ENCODE peak calls at places on chromosomes 11 and 22, in five cellular contexts. O, Q, M, B and K are unnamed samples.
A peak's percentile ranks its signal among the peaks of the same experiment; 100 is the strongest.

GRCh38 chr11:75275581-75275980 is 35.0 kb downstream of the TPBGL start:
- DNase-seq in O (peak; percentile 50), Q (no peak), M (no peak), B (no peak), K (no peak)

GRCh38 chr22:49290286-49290685 is 537.4 kb downstream of the BRD1 start:
- DNase-seq in O (no peak), Q (no peak), M (no peak), B (no peak), K (no peak)

GRCh38 chr11:33703771-33704170 is 3.1 kb upstream of the C11orf91 start:
- DNase-seq in O (no peak), Q (no peak), M (no peak), B (peak; percentile 40), K (peak; percentile 30)

GRCh38 chr11:60873533-60873932 is 6.2 kb downstream of the ZP1 start:
- DNase-seq in O (no peak), Q (no peak), M (no peak), B (no peak), K (no peak)

GRCh38 chr11:8671651-8672062 is 10.8 kb downstream of the TRIM66 start:
- DNase-seq in O (no peak), Q (no peak), M (no peak), B (no peak), K (no peak)

GRCh38 chr22:46703996-46704370 is 34.1 kb downstream of the CERK start:
- DNase-seq in O (no peak), Q (no peak), M (no peak), B (no peak), K (no peak)

GRCh38 chr11:35717043-35717442 is 54.5 kb downstream of the TRIM44 start:
- DNase-seq in O (no peak), Q (no peak), M (no peak), B (no peak), K (no peak)

GRCh38 chr22:47676685-47677084 is 914.2 kb downstream of the TBC1D22A start:
- DNase-seq in O (no peak), Q (no peak), M (no peak), B (no peak), K (no peak)

GRCh38 chr11:92638678-92639077 is 330.8 kb upstream of the MTNR1B start:
- DNase-seq in O (no peak), Q (no peak), M (no peak), B (no peak), K (no peak)

GRCh38 chr11:120539681-120540369 is 28.3 kb downstream of the GRIK4 start:
- DNase-seq in O (no peak), Q (peak; percentile 39), M (peak; percentile 71), B (peak; percentile 74), K (no peak)

GRCh38 chr11:96817488-96817887 is 427.7 kb downstream of the JRKL start:
- DNase-seq in O (no peak), Q (no peak), M (no peak), B (no peak), K (no peak)

GRCh38 chr11:96147186-96147585 is 195.8 kb downstream of the MAML2 start:
- DNase-seq in O (no peak), Q (no peak), M (no peak), B (no peak), K (no peak)

GRCh38 chr22:21446827-21447690 is 20.1 kb upstream of the TMEM191C start:
- DNase-seq in O (no peak), Q (no peak), M (no peak), B (no peak), K (no peak)

GRCh38 chr22:37032535-37033460 is 13.3 kb downstream of the MPST start:
- DNase-seq in O (peak; percentile 89), Q (peak; percentile 62), M (no peak), B (peak; percentile 86), K (peak; percentile 69)

GRCh38 chr22:40279017-40279416 is 67.3 kb upstream of the ADSL start:
- DNase-seq in O (no peak), Q (no peak), M (no peak), B (no peak), K (no peak)

GRCh38 chr11:66126808-66127555 is 56.9 kb downstream of the PACS1 start:
- DNase-seq in O (peak; percentile 32), Q (peak; percentile 82), M (no peak), B (peak; percentile 80), K (peak; percentile 79)

GRCh38 chr11:72441647-72442267 is 7.4 kb upstream of the CLPB start:
- DNase-seq in O (no peak), Q (peak; percentile 31), M (no peak), B (peak; percentile 74), K (no peak)

GRCh38 chr11:71396548-71397123 is 51.6 kb downstream of the DHCR7 start:
- DNase-seq in O (no peak), Q (no peak), M (peak; percentile 75), B (no peak), K (no peak)

GRCh38 chr22:42684462-42685195 is 35.4 kb upstream of the CYB5R3 start:
- DNase-seq in O (no peak), Q (peak; percentile 24), M (no peak), B (peak; percentile 59), K (peak; percentile 73)

GRCh38 chr22:50299724-50300619 is 7.5 kb downstream of the PLXNB2 start:
- DNase-seq in O (peak; percentile 95), Q (peak; percentile 58), M (no peak), B (no peak), K (no peak)

GRCh38 chr11:30585067-30585891 is 874 bp downstream of the MPPED2 start:
- DNase-seq in O (no peak), Q (peak; percentile 27), M (no peak), B (no peak), K (no peak)

GRCh38 chr11:101336155-101336554 is 206.5 kb upstream of the PGR start:
- DNase-seq in O (no peak), Q (no peak), M (no peak), B (no peak), K (no peak)

GRCh38 chr11:32892355-32893090 is at the start of gene QSER1:
- DNase-seq in O (peak; percentile 77), Q (peak; percentile 96), M (peak; percentile 56), B (peak; percentile 59), K (peak; percentile 57)

GRCh38 chr22:39290724-39291161 is 28.7 kb downstream of the RPL3 start:
- DNase-seq in O (no peak), Q (no peak), M (no peak), B (no peak), K (no peak)